ENCODE peak calls at places on chromosomes 11 and 22, in seven cellular contexts. One of them, this sample, is unnamed.
A peak's percentile ranks its signal among the peaks of the same experiment; 100 is the strongest.

GRCh38 chr11:44559207-44559943 is 6.1 kb upstream of the CD82 start:
- DNase-seq in activated naive CD8-positive, alpha-beta T cell treated with anti-CD3 and anti-CD28 coated beads, Interleukin-2, amount 50 U/mL, for 16 hours: no peak
- DNase-seq in GM12865: peak; percentile 92
- DNase-seq in activated T-helper 9 cell treated with anti-CD3 and anti-CD28 coated beads, Interleukin-2, amount 50 U/mL, for 16 hours: no peak
- DNase-seq in dermis blood vessel endothelial cell: no peak
- DNase-seq in left ventricle myocardium superior: no peak
- DNase-seq in AG08395: no peak
- DNase-seq in this sample: peak; percentile 2

GRCh38 chr22:27323646-27324045 is 477.9 kb downstream of the MN1 start:
- DNase-seq in dermis blood vessel endothelial cell: no peak
- DNase-seq in left ventricle myocardium superior: no peak
- DNase-seq in GM12865: no peak
- DNase-seq in activated naive CD8-positive, alpha-beta T cell treated with anti-CD3 and anti-CD28 coated beads, Interleukin-2, amount 50 U/mL, for 16 hours: no peak
- DNase-seq in activated T-helper 9 cell treated with anti-CD3 and anti-CD28 coated beads, Interleukin-2, amount 50 U/mL, for 16 hours: no peak
- DNase-seq in AG08395: no peak
- DNase-seq in this sample: no peak

GRCh38 chr11:57311109-57311936 is 13.4 kb downstream of the TNKS1BP1 start:
- DNase-seq in dermis blood vessel endothelial cell: peak; percentile 96
- DNase-seq in activated T-helper 9 cell treated with anti-CD3 and anti-CD28 coated beads, Interleukin-2, amount 50 U/mL, for 16 hours: peak; percentile 27
- DNase-seq in left ventricle myocardium superior: peak; percentile 92
- DNase-seq in GM12865: peak; percentile 81
- DNase-seq in activated naive CD8-positive, alpha-beta T cell treated with anti-CD3 and anti-CD28 coated beads, Interleukin-2, amount 50 U/mL, for 16 hours: peak; percentile 22
- DNase-seq in AG08395: peak; percentile 98
- DNase-seq in this sample: peak; percentile 65

GRCh38 chr22:23219787-23220484 is 39.6 kb downstream of the BCR start:
- DNase-seq in AG08395: peak; percentile 52
- DNase-seq in dermis blood vessel endothelial cell: peak; percentile 69
- DNase-seq in left ventricle myocardium superior: peak; percentile 39
- DNase-seq in activated T-helper 9 cell treated with anti-CD3 and anti-CD28 coated beads, Interleukin-2, amount 50 U/mL, for 16 hours: peak; percentile 39
- DNase-seq in GM12865: peak; percentile 78
- DNase-seq in activated naive CD8-positive, alpha-beta T cell treated with anti-CD3 and anti-CD28 coated beads, Interleukin-2, amount 50 U/mL, for 16 hours: no peak
- DNase-seq in this sample: no peak

GRCh38 chr22:26658161-26658560 is 773 bp downstream of the MIAT start:
- DNase-seq in activated naive CD8-positive, alpha-beta T cell treated with anti-CD3 and anti-CD28 coated beads, Interleukin-2, amount 50 U/mL, for 16 hours: no peak
- DNase-seq in AG08395: no peak
- DNase-seq in activated T-helper 9 cell treated with anti-CD3 and anti-CD28 coated beads, Interleukin-2, amount 50 U/mL, for 16 hours: no peak
- DNase-seq in GM12865: no peak
- DNase-seq in left ventricle myocardium superior: no peak
- DNase-seq in dermis blood vessel endothelial cell: no peak
- DNase-seq in this sample: no peak

GRCh38 chr11:1839924-1840779 is 1.4 kb downstream of the TNNI2 start:
- DNase-seq in left ventricle myocardium superior: peak; percentile 67
- DNase-seq in activated T-helper 9 cell treated with anti-CD3 and anti-CD28 coated beads, Interleukin-2, amount 50 U/mL, for 16 hours: no peak
- DNase-seq in AG08395: no peak
- DNase-seq in activated naive CD8-positive, alpha-beta T cell treated with anti-CD3 and anti-CD28 coated beads, Interleukin-2, amount 50 U/mL, for 16 hours: no peak
- DNase-seq in GM12865: peak; percentile 75
- DNase-seq in dermis blood vessel endothelial cell: no peak
- DNase-seq in this sample: peak; percentile 76

GRCh38 chr11:92848578-92848977 is 120.9 kb upstream of the MTNR1B start:
- DNase-seq in GM12865: no peak
- DNase-seq in AG08395: no peak
- DNase-seq in dermis blood vessel endothelial cell: no peak
- DNase-seq in left ventricle myocardium superior: no peak
- DNase-seq in activated T-helper 9 cell treated with anti-CD3 and anti-CD28 coated beads, Interleukin-2, amount 50 U/mL, for 16 hours: no peak
- DNase-seq in activated naive CD8-positive, alpha-beta T cell treated with anti-CD3 and anti-CD28 coated beads, Interleukin-2, amount 50 U/mL, for 16 hours: no peak
- DNase-seq in this sample: no peak

GRCh38 chr22:25492950-25493790 is 71.3 kb upstream of the GRK3 start:
- DNase-seq in dermis blood vessel endothelial cell: no peak
- DNase-seq in GM12865: no peak
- DNase-seq in left ventricle myocardium superior: no peak
- DNase-seq in activated T-helper 9 cell treated with anti-CD3 and anti-CD28 coated beads, Interleukin-2, amount 50 U/mL, for 16 hours: no peak
- DNase-seq in AG08395: no peak
- DNase-seq in activated naive CD8-positive, alpha-beta T cell treated with anti-CD3 and anti-CD28 coated beads, Interleukin-2, amount 50 U/mL, for 16 hours: no peak
- DNase-seq in this sample: no peak

GRCh38 chr22:27990879-27991278 is 71.8 kb upstream of the PITPNB start:
- DNase-seq in dermis blood vessel endothelial cell: peak; percentile 64
- DNase-seq in activated T-helper 9 cell treated with anti-CD3 and anti-CD28 coated beads, Interleukin-2, amount 50 U/mL, for 16 hours: no peak
- DNase-seq in AG08395: peak; percentile 49
- DNase-seq in activated naive CD8-positive, alpha-beta T cell treated with anti-CD3 and anti-CD28 coated beads, Interleukin-2, amount 50 U/mL, for 16 hours: no peak
- DNase-seq in GM12865: peak; percentile 36
- DNase-seq in left ventricle myocardium superior: peak; percentile 88
- DNase-seq in this sample: no peak

GRCh38 chr11:3341298-3341697 is 37.6 kb downstream of the ZNF195 start:
- DNase-seq in AG08395: peak; percentile 45
- DNase-seq in dermis blood vessel endothelial cell: peak; percentile 68
- DNase-seq in left ventricle myocardium superior: peak; percentile 55
- DNase-seq in activated T-helper 9 cell treated with anti-CD3 and anti-CD28 coated beads, Interleukin-2, amount 50 U/mL, for 16 hours: peak; percentile 42
- DNase-seq in activated naive CD8-positive, alpha-beta T cell treated with anti-CD3 and anti-CD28 coated beads, Interleukin-2, amount 50 U/mL, for 16 hours: peak; percentile 38
- DNase-seq in GM12865: peak; percentile 47
- DNase-seq in this sample: peak; percentile 18

GRCh38 chr11:1564535-1565172 is 7.4 kb downstream of the DUSP8 start:
- DNase-seq in activated T-helper 9 cell treated with anti-CD3 and anti-CD28 coated beads, Interleukin-2, amount 50 U/mL, for 16 hours: no peak
- DNase-seq in left ventricle myocardium superior: peak; percentile 81
- DNase-seq in activated naive CD8-positive, alpha-beta T cell treated with anti-CD3 and anti-CD28 coated beads, Interleukin-2, amount 50 U/mL, for 16 hours: no peak
- DNase-seq in GM12865: no peak
- DNase-seq in dermis blood vessel endothelial cell: peak; percentile 71
- DNase-seq in AG08395: peak; percentile 88
- DNase-seq in this sample: no peak

GRCh38 chr22:37514526-37515051 is 4.6 kb downstream of the CARD10 start:
- DNase-seq in activated T-helper 9 cell treated with anti-CD3 and anti-CD28 coated beads, Interleukin-2, amount 50 U/mL, for 16 hours: no peak
- DNase-seq in dermis blood vessel endothelial cell: no peak
- DNase-seq in AG08395: no peak
- DNase-seq in activated naive CD8-positive, alpha-beta T cell treated with anti-CD3 and anti-CD28 coated beads, Interleukin-2, amount 50 U/mL, for 16 hours: no peak
- DNase-seq in GM12865: no peak
- DNase-seq in left ventricle myocardium superior: peak; percentile 12
- DNase-seq in this sample: no peak

GRCh38 chr11:5815534-5815933 is 6.8 kb downstream of the OR52N2 start:
- DNase-seq in AG08395: no peak
- DNase-seq in dermis blood vessel endothelial cell: no peak
- DNase-seq in left ventricle myocardium superior: no peak
- DNase-seq in activated T-helper 9 cell treated with anti-CD3 and anti-CD28 coated beads, Interleukin-2, amount 50 U/mL, for 16 hours: no peak
- DNase-seq in GM12865: no peak
- DNase-seq in activated naive CD8-positive, alpha-beta T cell treated with anti-CD3 and anti-CD28 coated beads, Interleukin-2, amount 50 U/mL, for 16 hours: no peak
- DNase-seq in this sample: peak; percentile 27

This sample was measured in GDM1.